ENCODE peak calls at places on chromosome 4, in nine cellular contexts. V, S, G, A, O, E, L, J and N are unnamed samples.

GRCh38 chr4:31192372-31192771 is 472.2 kb downstream of the PCDH7 start:
- DNase-seq in E (no peak), G (no peak), J (no peak), S (no peak), O (no peak), L (no peak), A (no peak), V (no peak), N (no peak)

GRCh38 chr4:102392033-102392744 is 46.9 kb upstream of the SLC39A8 start:
- DNase-seq in J (no peak), V (no peak), A (no peak), S (no peak), L (peak; percentile 8), E (no peak), G (no peak), O (no peak), N (no peak)

GRCh38 chr4:3317656-3318211 is 24.9 kb downstream of the RGS12 start:
- DNase-seq in J (no peak), L (no peak), V (no peak), E (no peak), O (no peak), A (peak; percentile 15), S (peak; percentile 40), G (no peak), N (no peak)

GRCh38 chr4:149183638-149184037 is 632.0 kb downstream of the IQCM start:
- DNase-seq in J (no peak), O (no peak), L (no peak), V (no peak), S (no peak), E (no peak), G (no peak), A (no peak), N (no peak)

GRCh38 chr4:168631241-168632151 is 134.6 kb downstream of the PALLD start:
- DNase-seq in J (no peak), O (peak; percentile 4), S (peak; percentile 90), G (peak; percentile 77), V (peak; percentile 90), L (no peak), E (peak; percentile 82), A (peak; percentile 70), N (peak; percentile 86)

GRCh38 chr4:16677545-16677944 is 220.9 kb downstream of the LDB2 start:
- DNase-seq in L (no peak), E (no peak), A (no peak), J (no peak), V (no peak), G (peak; percentile 46), O (no peak), S (no peak), N (no peak)

GRCh38 chr4:61666248-61666647 is 466.1 kb downstream of the ADGRL3 start:
- DNase-seq in E (no peak), J (no peak), O (no peak), V (no peak), S (no peak), G (no peak), A (no peak), L (peak; percentile 76), N (peak; percentile 26)

GRCh38 chr4:53573696-53574095 is 17.6 kb downstream of the LNX1 start:
- DNase-seq in S (no peak), L (no peak), E (no peak), O (no peak), J (no peak), A (no peak), V (peak; percentile 20), G (peak; percentile 14), N (no peak)

GRCh38 chr4:176436500-176436973 is 116.8 kb downstream of the SPCS3 start:
- DNase-seq in J (no peak), O (no peak), A (no peak), E (no peak), V (peak; percentile 78), S (no peak), L (peak; percentile 28), G (peak; percentile 61), N (no peak)

GRCh38 chr4:129446074-129446473 is 350.1 kb downstream of the C4orf33 start:
- DNase-seq in A (no peak), E (no peak), G (peak; percentile 2), S (peak; percentile 68), L (peak; percentile 21), J (no peak), V (no peak), O (no peak), N (no peak)

GRCh38 chr4:143391895-143392294 is 55.2 kb downstream of the GAB1 start:
- DNase-seq in G (peak; percentile 62), J (no peak), V (peak; percentile 26), E (no peak), S (no peak), L (no peak), O (no peak), A (no peak), N (no peak)

GRCh38 chr4:139603576-139604387 is 47.8 kb upstream of the SETD7 start:
- DNase-seq in A (peak; percentile 62), O (peak; percentile 75), J (no peak), G (peak; percentile 74), L (no peak), V (peak; percentile 60), S (peak; percentile 85), E (no peak), N (peak; percentile 40)

GRCh38 chr4:139609647-139610046 is 53.6 kb upstream of the SETD7 start:
- DNase-seq in A (no peak), E (no peak), G (peak; percentile 28), J (no peak), S (no peak), L (peak; percentile 67), O (no peak), V (peak; percentile 79), N (no peak)

GRCh38 chr4:139605516-139605915 is 49.5 kb upstream of the SETD7 start:
- DNase-seq in G (no peak), S (no peak), J (no peak), V (no peak), O (no peak), L (no peak), A (no peak), E (no peak), N (no peak)

GRCh38 chr4:139606600-139607301 is 50.7 kb upstream of the SETD7 start:
- DNase-seq in E (no peak), L (peak; percentile 69), O (no peak), G (peak; percentile 49), S (no peak), J (no peak), A (no peak), V (peak; percentile 60), N (no peak)

DNA sequence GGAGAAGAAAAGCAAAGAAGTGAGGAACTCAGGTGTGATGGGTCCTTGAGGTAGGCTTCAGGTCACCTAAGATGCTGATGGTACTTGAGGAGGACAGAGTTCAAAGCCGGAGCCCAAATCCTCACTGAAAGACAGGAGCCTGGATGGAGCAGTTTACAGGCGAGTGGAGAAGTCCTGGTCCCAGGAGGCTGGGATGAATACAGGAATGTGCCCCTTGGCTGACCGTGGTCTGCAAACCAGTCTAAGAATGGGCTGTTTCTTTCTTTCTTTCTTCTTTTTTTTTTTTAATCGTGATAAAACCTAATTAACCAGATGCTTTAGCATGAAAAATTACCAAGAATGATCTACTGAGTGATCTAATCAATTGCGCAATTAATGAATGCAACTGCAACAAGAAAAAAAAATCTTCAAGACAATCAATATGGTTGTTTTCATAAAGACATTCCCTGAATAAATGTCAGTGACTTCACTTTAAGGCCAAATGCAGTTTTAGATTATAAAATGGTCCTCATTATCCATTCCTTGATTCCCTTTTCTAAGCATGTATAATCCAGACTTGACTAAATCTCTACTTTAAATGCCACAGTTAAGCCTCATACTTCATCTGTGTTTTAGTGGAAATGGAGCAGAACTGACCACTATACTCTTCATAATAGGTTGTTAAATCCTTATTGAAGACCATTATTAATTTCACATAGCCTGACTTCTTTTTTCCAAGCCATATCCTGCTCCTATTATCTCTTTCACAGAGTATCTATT is 51.5 kb upstream of the SETD7 start:
- DNase-seq in A (no peak), S (no peak), V (no peak), G (no peak), O (no peak), J (no peak), E (no peak), L (peak; percentile 51), N (no peak)
- TF ChIP-seq CTCF in A (no peak), S (no peak), V (no peak), G (no peak), O (no peak), J (no peak), E (peak; percentile 0), L (no peak), N (no peak)

GRCh38 chr4:181427076-181427475 is 816.1 kb upstream of the TENM3 start:
- DNase-seq in S (no peak), G (no peak), L (no peak), A (no peak), V (no peak), O (no peak), J (no peak), E (no peak), N (no peak)
- H3K4me3 ChIP-seq in S (no peak overlapping the region), G (no peak overlapping the region), L (no peak overlapping the region), A (no peak overlapping the region), V (no peak overlapping the region), O (no peak overlapping the region), J (no peak overlapping the region), E (no peak overlapping the region), N (no peak overlapping the region)

DNA sequence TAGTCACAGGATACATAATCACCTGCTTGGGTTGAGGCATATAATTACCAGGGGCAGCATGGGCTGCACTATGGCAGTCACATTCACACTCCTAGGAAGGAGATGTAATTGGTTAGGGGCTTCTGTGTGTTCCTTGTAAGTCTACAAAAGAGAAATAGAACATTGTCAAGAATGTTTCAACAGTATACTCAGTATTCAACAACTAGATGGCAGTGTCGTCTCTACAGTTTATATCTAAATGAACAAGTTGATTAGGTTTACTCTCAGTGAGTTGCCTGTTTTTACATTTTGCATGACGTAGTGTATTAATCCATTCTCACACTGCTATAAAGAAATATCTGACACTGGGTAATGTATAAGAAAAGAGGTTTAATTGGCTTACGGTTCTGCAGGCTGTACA is 50.5 kb upstream of the RAB33B start:
- DNase-seq in E (no peak), A (no peak), J (no peak), L (no peak), G (peak; percentile 12), O (peak; percentile 33), V (no peak), S (no peak), N (no peak)
- TF ChIP-seq CTCF in E (no peak), A (no peak), J (no peak), L (peak; percentile 15), G (no peak), O (no peak), V (no peak), S (peak; percentile 53), N (no peak)

DNA sequence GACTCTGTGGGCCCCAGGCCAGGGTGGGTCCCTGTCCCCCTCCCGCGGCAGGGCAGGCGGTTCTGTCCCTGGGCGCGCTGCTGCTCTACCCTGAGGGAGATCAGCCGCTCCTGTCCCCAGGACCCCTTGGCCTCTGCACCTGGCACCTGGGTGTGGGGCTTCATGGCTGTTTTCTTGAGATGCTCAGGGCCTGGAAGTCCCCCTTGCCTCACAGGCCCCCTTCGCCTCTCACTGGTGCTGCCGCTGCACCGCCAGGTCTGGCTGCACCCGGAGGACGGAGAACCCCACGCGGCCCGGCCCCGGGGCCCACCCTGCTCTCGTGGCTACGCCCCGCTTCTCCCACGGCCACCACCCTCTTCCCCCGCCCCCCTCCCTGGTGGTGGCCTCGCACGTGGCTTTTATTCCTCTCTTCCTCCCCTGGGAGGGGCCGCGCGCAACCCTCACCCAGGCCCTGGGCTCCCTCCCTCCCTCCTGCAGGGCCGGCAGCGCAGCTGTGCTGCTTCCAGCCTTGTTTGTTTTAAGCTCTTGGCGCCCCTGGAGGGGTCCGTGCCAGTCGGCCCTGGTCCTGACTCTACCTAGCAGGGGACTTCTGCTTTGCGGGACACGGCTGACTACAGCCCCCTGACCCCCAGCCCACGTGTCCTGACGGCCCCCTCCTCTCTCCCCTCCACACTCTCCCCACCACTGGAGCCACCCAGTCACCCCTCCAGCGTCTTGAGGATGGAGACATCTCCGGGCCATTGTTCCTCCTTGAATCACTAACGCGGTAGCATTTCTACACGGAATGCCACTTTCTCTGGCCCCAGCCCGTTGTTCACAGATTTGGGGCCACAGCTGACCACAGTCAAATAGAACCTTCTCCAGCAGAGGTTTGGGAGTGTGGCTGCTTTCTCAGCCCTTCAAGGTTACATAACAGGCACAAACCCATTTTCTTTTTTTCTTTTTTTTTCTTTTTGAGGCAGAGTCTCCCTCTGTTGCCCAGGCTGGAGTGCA is 20.6 kb upstream of the CLDN24 start:
- DNase-seq in O (peak; percentile 34), V (no peak), E (peak; percentile 55), A (no peak), L (no peak), S (no peak), J (no peak), G (peak; percentile 46), N (no peak)
- H3K4me3 ChIP-seq in O (no peak overlapping the region), V (no peak overlapping the region), E (no peak overlapping the region), A (no peak overlapping the region), L (peak overlapping the region; percentile 6), S (no peak overlapping the region), J (peak overlapping the region; percentile 35), G (no peak overlapping the region), N (no peak overlapping the region)